ENCODE peak calls at places on chromosomes 7 and 10, in six cellular contexts. O is HepG2, V is GM12878, Y is SK-N-SH, T is K562, P is H1. R is an unnamed sample.

GRCh38 chr10:12587408-12587807 is 238.1 kb downstream of the CAMK1D start:
- DNase-seq in P (no peak), Y (no peak), O (no peak), V (no peak), T (no peak), R (no peak)

GRCh38 chr7:99473315-99473596 is 566 bp downstream of the ZNF789 start:
- DNase-seq in V (peak), O (peak), Y (peak), T (peak), P (no peak), R (peak)

GRCh38 chr10:32927750-32928149 is 30.3 kb downstream of the ITGB1 start:
- DNase-seq in O (no peak), P (no peak), Y (no peak), T (no peak), V (no peak), R (no peak)

GRCh38 chr7:81527651-81528050 is 242.2 kb downstream of the HGF start:
- DNase-seq in V (no peak), P (no peak), O (peak), Y (no peak), T (no peak), R (no peak)

GRCh38 chr10:6473430-6473829 is 106.6 kb downstream of the PRKCQ start:
- DNase-seq in T (peak), O (no peak), P (no peak), V (no peak), Y (no peak), R (no peak)

GRCh38 chr10:34906021-34906965 is 91.2 kb upstream of the PARD3 start:
- DNase-seq in Y (peak), T (peak), O (peak), V (no peak), P (peak), R (no peak)

GRCh38 chr10:77506517-77506916 is 131.1 kb downstream of the KCNMA1 start:
- DNase-seq in T (no peak), O (no peak), P (no peak), V (no peak), Y (no peak), R (no peak)

GRCh38 chr7:70566659-70567058 is 565.3 kb upstream of the GALNT17 start:
- DNase-seq in V (no peak), Y (no peak), P (no peak), T (no peak), O (no peak), R (no peak)

GRCh38 chr7:130435455-130435854 is 5.4 kb downstream of the CEP41 start:
- DNase-seq in T (no peak), Y (no peak), O (no peak), V (no peak), P (no peak), R (no peak)

GRCh38 chr10:14087585-14087984 is 243.1 kb downstream of the FRMD4A start:
- DNase-seq in O (no peak), V (no peak), T (no peak), Y (no peak), P (no peak), R (no peak)

GRCh38 chr10:69240455-69240854 is 20.3 kb downstream of the HKDC1 start:
- DNase-seq in O (no peak), Y (no peak), V (no peak), P (no peak), T (no peak), R (no peak)

GRCh38 chr7:159142204-159142603 is 2.5 kb downstream of the VIPR2 start:
- DNase-seq in Y (no peak), P (no peak), O (no peak), V (no peak), T (no peak), R (no peak)

GRCh38 chr7:94615641-94616040 is 40.3 kb downstream of the SGCE start:
- DNase-seq in Y (no peak), V (no peak), P (no peak), O (no peak), T (no peak), R (no peak)

GRCh38 chr7:155257482-155258232 is 40.0 kb upstream of the INSIG1 start:
- DNase-seq in P (no peak), V (no peak), T (no peak), Y (peak), O (no peak), R (no peak)

GRCh38 chr10:61051356-61051755 is 107.4 kb upstream of the RHOBTB1 start:
- DNase-seq in V (no peak), T (no peak), Y (no peak), P (no peak), O (no peak), R (no peak)

GRCh38 chr7:33262476-33262875 is 133.1 kb downstream of the BBS9 start:
- DNase-seq in T (no peak), V (no peak), Y (no peak), P (no peak), O (no peak), R (no peak)

GRCh38 chr10:31927597-31928530 is 767 bp downstream of the ARHGAP12 start:
- DNase-seq in O (peak), Y (peak), V (no peak), P (peak), T (peak), R (no peak)

DNA sequence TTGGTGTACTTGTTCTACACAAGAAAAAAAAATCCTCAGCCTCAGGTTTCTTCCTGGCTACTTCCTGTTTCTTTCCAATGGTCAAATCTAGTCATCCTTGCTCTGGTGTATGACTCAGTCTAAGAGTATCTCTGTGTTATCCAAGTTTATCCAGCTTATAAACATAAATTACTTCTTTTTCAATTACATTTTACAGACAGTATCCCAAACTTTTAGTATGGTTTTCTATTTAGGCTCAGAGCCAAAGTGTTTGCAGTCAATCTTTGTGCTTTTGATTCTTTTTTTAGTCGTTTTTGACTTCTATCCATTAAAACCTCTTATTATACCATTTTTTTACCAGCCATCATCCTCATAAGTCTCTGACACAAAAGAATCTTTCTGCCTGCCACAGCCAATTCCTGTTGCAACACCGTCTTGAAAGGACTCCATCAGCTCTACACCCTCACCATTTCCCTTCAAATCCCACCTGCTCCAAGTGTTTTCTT is 294.6 kb downstream of the PTEN start:
- DNase-seq in V (no peak), P (no peak), T (no peak), O (no peak), Y (no peak), R (no peak)
- H3K4me2 ChIP-seq in V (no peak), P (no peak), T (no peak), O (no peak), Y (peak), R (peak)

DNA sequence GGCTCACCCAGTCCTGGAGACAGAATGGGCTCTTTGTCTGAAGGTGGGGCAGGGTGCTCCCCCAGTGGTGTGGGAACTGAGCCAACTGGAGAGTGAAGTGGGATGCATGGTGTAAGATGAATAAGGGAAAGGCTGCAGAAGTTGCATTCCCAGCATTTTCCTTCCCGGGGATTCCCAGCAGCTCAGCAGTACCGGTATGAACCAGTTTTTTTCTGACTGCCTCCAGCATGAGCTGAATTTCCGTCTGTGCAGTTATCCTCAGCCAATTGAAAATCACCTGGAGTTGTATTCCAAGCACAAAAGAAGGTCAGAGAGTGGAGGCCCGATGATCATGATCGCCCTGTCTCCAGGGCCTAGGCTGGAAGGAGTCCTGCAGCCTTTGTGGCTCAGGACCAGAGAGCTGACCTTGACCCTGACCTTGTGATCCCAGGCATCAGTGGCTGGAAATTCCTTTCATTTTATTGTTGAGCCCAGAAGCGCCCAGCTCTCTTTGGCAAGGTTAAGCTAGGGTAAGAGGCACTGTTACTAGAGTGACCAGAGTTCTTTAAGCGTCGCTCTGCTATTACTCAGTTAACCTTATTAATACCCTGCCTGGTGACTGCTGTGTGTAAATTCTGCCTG is 33.4 kb downstream of the OGDH start:
- DNase-seq in V (no peak), P (no peak), O (peak), T (no peak), Y (peak), R (peak)
- TF ChIP-seq YY1 in V (no peak), P (no peak), O (no peak), T (no peak), Y (no peak), R (no peak)

GRCh38 chr7:43904533-43905208 is 1.7 kb downstream of the URGCP start:
- DNase-seq in P (no peak), O (peak), T (peak), V (no peak), Y (no peak), R (no peak)
- H3K4me2 ChIP-seq in P (peak), O (peak), T (peak), V (peak), Y (peak), R (peak)

DNA sequence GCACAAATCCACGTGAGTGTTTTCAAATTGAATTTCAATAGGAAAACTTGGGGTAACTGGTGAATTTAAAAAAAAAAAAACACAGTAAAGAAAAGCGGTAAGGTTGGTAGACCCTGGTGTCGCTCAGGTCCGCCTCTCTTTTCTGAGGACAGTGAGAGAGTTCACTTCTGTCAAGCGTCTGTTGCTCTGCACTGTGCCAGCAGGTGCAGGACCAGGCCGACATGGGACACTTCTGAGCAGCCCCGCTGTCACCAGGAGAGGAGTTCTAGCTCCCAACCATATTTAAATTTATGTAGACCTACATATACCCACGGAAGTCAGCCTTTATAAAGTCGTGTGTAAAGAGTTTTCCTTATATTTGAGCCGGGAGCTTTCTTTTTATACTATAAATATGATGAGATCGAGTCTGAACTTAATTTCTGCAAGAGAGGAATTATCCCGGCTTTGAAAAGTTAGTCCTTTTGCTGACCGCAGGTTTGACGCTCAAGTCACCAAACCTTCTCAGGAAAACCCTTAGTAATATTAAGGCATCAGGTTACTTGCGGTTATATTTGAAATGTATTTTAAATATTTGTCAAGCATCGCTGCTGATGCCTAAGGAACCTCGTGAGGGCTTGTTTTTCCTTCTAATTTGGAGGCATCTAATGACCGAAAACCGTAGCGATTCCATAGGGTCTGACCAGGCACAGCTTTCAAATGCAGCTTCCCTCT is 550 bp downstream of the IKZF1 start:
- DNase-seq in V (no peak), Y (peak), P (no peak), T (peak), O (no peak), R (no peak)
- TF ChIP-seq YY1 in V (no peak), Y (no peak), P (no peak), T (no peak), O (no peak), R (no peak)

GRCh38 chr7:24975172-24975571 is 4.8 kb downstream of the OSBPL3 start:
- DNase-seq in V (no peak), P (no peak), Y (no peak), T (no peak), O (no peak), R (no peak)
- H3K4me2 ChIP-seq in V (no peak), P (no peak), Y (no peak), T (no peak), O (no peak), R (no peak)

GRCh38 chr7:51591223-51591622 is 274.6 kb upstream of the COBL start:
- DNase-seq in O (peak), P (no peak), Y (no peak), T (no peak), V (no peak), R (no peak)
- TF ChIP-seq YY1 in O (no peak), P (no peak), Y (no peak), T (no peak), V (no peak), R (no peak)